ENCODE peak calls at places on chromosomes 7 and 10, in five cellular contexts. Z, X, Y, J and L are unnamed samples.

GRCh38 chr7:471866-472639 is 47.6 kb downstream of the PDGFA start:
- DNase-seq in Z (peak; percentile 91), X (no peak), Y (no peak), J (peak; percentile 87), L (no peak)

GRCh38 chr10:77455538-77455937 is 182.1 kb downstream of the KCNMA1 start:
- DNase-seq in Z (no peak), X (no peak), Y (no peak), J (no peak), L (no peak)

GRCh38 chr7:2355079-2356008 is 717 bp downstream of the EIF3B start:
- DNase-seq in Z (no peak), X (no peak), Y (no peak), J (peak; percentile 32), L (peak; percentile 31)

GRCh38 chr10:373516-374309 is 238.5 kb downstream of the ZMYND11 start:
- DNase-seq in Z (peak; percentile 80), X (no peak), Y (no peak), J (no peak), L (peak; percentile 36)

GRCh38 chr7:153524070-153524601 is 528.1 kb upstream of the DPP6 start:
- DNase-seq in Z (no peak), X (no peak), Y (no peak), J (no peak), L (no peak)

GRCh38 chr10:122257041-122257440 is 14.1 kb upstream of the BTBD16 start:
- DNase-seq in Z (no peak), X (no peak), Y (no peak), J (no peak), L (no peak)

GRCh38 chr7:17103170-17103569 is 195.3 kb upstream of the AHR start:
- DNase-seq in Z (no peak), X (no peak), Y (no peak), J (no peak), L (no peak)

GRCh38 chr7:81769891-81770818 is at the start of gene HGF:
- DNase-seq in Z (no peak), X (no peak), Y (no peak), J (no peak), L (no peak)

GRCh38 chr10:89666138-89666537 is 21.1 kb upstream of the PANK1 start:
- DNase-seq in Z (no peak), X (no peak), Y (no peak), J (no peak), L (no peak)

GRCh38 chr10:128926693-128927092 is 540.3 kb upstream of the MGMT start:
- DNase-seq in Z (no peak), X (no peak), Y (no peak), J (no peak), L (no peak)

GRCh38 chr7:10740805-10741204 is 232.9 kb upstream of the PHF14 start:
- DNase-seq in Z (no peak), X (no peak), Y (no peak), J (no peak), L (no peak)

GRCh38 chr10:62769574-62770242 is 34.8 kb upstream of the ADO start:
- DNase-seq in Z (no peak), X (no peak), Y (no peak), J (peak; percentile 48), L (no peak)

GRCh38 chr7:91651986-91652385 is 228.5 kb downstream of the MTERF1 start:
- DNase-seq in Z (no peak), X (no peak), Y (no peak), J (no peak), L (no peak)

GRCh38 chr7:138661236-138661635 is 39.9 kb downstream of the SVOPL start:
- DNase-seq in Z (peak; percentile 45), X (no peak), Y (no peak), J (no peak), L (no peak)

GRCh38 chr10:70477661-70478162 is 855 bp upstream of the PALD1 start:
- DNase-seq in Z (peak; percentile 13), X (no peak), Y (no peak), J (peak; percentile 44), L (peak; percentile 50)

GRCh38 chr10:61896854-61897661 is 4.4 kb upstream of the ARID5B start:
- DNase-seq in Z (peak; percentile 74), X (peak; percentile 68), Y (peak; percentile 85), J (peak; percentile 88), L (peak; percentile 89)

GRCh38 chr7:44378744-44379143 is 53.4 kb upstream of the CAMK2B start:
- DNase-seq in Z (peak; percentile 75), X (no peak), Y (no peak), J (no peak), L (no peak)

GRCh38 chr10:44935961-44936285 is 23.7 kb upstream of the RASSF4 start:
- DNase-seq in Z (no peak), X (no peak), Y (no peak), J (no peak), L (no peak)

GRCh38 chr10:44933922-44934321 is 22.8 kb downstream of the TMEM72 start:
- DNase-seq in Z (no peak), X (no peak), Y (no peak), J (no peak), L (no peak)

GRCh38 chr10:44934416-44935200 is 23.5 kb downstream of the TMEM72 start:
- DNase-seq in Z (no peak), X (no peak), Y (no peak), J (no peak), L (no peak)

GRCh38 chr10:44936314-44936975 is 23.2 kb upstream of the RASSF4 start:
- DNase-seq in Z (no peak), X (no peak), Y (no peak), J (no peak), L (no peak)

DNA sequence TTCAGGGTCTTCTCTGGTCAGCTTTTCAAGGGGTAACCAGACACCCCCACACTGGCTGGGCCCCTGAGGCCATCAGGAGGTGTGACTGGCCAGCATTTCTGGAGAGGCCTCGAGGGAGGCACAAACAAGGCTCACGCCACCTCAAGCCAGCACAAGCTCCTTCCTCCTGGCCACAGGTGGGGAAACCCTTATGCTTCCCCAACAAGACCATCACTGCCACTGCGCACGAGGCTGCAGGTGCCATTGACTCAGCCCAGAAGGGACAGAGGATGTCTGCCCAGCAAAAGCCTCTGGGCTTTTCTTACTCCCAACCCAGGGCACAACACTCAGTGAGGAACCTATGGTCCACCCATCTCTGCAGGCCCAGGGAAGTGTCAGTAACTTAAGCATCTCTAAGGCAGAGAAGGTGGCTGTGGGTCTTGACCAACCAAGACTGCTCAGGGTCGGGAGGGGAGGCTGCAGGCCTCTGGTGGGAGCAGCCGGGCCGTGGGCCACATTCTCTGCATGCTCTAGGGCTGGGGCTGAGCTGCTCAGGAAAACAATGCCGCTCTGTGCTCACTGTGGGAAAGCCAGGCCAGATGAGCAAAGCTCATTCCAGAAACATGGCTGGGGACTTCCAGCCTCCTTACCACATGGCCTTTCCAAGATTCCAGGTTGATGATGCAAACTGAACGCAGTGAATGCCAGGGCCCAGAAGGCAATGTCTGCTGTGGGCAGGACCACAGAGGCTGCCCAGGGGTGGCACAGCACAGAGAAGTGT is 24.2 kb upstream of the RASSF4 start:
- DNase-seq in Z (peak; percentile 94), X (no peak), Y (no peak), J (no peak), L (peak; percentile 23)
- H3K27ac ChIP-seq in Z (peak overlapping the region; percentile 51), X (no peak overlapping the region), Y (no peak overlapping the region), J (no peak overlapping the region), L (no peak overlapping the region)

DNA sequence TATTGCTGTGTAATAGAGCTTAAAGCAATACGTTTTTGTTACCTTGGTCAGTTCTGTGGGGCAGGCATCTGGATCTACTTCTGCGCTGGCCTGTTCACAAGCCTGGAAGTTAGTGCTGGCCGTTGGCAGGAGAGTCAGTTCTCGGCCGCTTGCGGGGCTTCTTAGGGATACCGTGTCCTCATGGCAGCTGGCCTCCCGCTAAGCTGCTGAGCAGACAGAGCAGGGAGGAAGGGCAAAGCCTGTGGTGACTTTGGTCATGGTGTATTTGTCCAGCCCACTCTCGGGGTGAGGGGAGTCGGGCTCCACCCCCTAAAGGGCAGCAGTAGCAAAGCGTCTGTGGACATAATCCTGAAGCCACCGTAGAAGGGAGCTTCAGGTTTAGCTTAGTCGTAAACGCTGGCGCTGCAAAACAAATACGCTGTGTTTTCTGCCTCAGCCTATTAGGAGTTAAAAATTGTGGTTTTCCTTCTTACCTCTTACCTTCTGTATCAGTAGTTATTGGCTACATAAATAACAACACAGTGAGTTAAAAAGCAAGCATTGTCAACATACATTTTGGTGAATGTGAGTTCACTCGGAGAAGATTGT is 12.2 kb downstream of the UBE3C start:
- DNase-seq in Z (peak; percentile 86), X (no peak), Y (no peak), J (peak; percentile 52), L (no peak)
- TF ChIP-seq HDAC2 in Z (peak; percentile 37), X (no peak), Y (no peak), J (no peak), L (no peak)

GRCh38 chr10:125174360-125174759 is 14.0 kb upstream of the CTBP2 start:
- DNase-seq in Z (no peak), X (no peak), Y (no peak), J (no peak), L (no peak)

GRCh38 chr10:125175807-125176206 is 15.4 kb upstream of the CTBP2 start:
- DNase-seq in Z (no peak), X (no peak), Y (no peak), J (no peak), L (no peak)

GRCh38 chr10:125172694-125173093 is 12.3 kb upstream of the CTBP2 start:
- DNase-seq in Z (no peak), X (no peak), Y (no peak), J (no peak), L (no peak)

GRCh38 chr10:125177641-125178640 is 17.6 kb upstream of the CTBP2 start:
- DNase-seq in Z (no peak), X (no peak), Y (no peak), J (no peak), L (no peak)
- H3K27ac ChIP-seq in Z (no peak overlapping the region), X (no peak overlapping the region), Y (no peak overlapping the region), J (no peak overlapping the region), L (no peak overlapping the region)

GRCh38 chr10:82815680-82816079 is 940.7 kb downstream of the NRG3 start:
- DNase-seq in Z (no peak), X (no peak), Y (no peak), J (no peak), L (no peak)
- TF ChIP-seq HDAC2 in Z (no peak), X (no peak), Y (no peak), J (no peak), L (no peak)

GRCh38 chr10:100896876-100897461 is 15.8 kb upstream of the SLF2 start:
- DNase-seq in Z (peak; percentile 76), X (no peak), Y (no peak), J (no peak), L (peak; percentile 66)
- H3K27ac ChIP-seq in Z (peak overlapping the region; percentile 73), X (no peak overlapping the region), Y (no peak overlapping the region), J (no peak overlapping the region), L (peak overlapping the region; percentile 71)

DNA sequence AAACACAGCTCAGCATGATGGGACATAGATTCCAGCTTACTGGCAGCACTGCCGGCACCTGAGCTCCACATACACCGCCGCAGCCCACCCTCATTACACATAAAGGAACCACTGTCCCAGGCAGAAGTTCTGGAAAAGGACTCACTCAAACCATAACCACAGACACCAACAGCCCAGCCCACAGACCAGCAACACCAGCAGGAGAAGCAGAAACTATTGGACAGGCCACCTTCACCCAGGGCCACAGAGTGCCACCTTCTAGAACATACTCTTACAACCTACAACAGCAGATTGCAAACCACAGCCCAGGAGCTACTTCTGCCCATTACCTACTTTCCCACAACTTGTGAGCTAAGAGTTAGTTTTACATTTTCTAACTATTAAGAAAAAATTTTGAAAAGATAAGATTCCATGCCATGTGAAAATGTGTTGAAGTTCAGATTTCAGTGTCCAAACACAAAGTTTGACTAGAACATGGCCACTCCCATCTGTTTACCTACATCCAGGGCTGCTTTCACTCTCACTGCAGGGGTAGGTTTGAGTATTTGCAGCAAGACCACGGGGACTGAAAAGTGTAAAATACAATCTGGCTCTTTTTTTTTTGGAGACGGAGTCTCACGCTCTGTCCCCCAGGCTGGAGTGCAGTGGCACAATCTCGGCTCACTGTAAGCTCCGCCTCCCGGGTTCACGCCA is 153.0 kb downstream of the TNS3 start:
- DNase-seq in Z (no peak), X (no peak), Y (no peak), J (no peak), L (no peak)
- TF ChIP-seq HDAC2 in Z (no peak), X (no peak), Y (no peak), J (no peak), L (no peak)

GRCh38 chr10:30039567-30039966 is 19.8 kb downstream of the JCAD start:
- DNase-seq in Z (no peak), X (no peak), Y (no peak), J (no peak), L (no peak)
- H3K27ac ChIP-seq in Z (no peak overlapping the region), X (no peak overlapping the region), Y (no peak overlapping the region), J (no peak overlapping the region), L (no peak overlapping the region)